ENCODE peak calls at places on chromosomes 2 and 18, in four cellular contexts. U is HCT116, V is SJSA1, P is RWPE1. G is an unnamed sample.

GRCh38 chr18:44681611-44682010 is 923 bp downstream of the SETBP1 start:
- DNase-seq in U (no peak), V (peak), P (no peak), G (no peak)

GRCh38 chr2:20671736-20672080 is 4.8 kb downstream of the GDF7 start:
- DNase-seq in U (no peak), V (no peak), P (no peak), G (no peak)

GRCh38 chr2:42971947-42972736 is 179.8 kb upstream of the HAAO start:
- DNase-seq in U (no peak), V (no peak), P (no peak), G (no peak)

GRCh38 chr2:147366281-147366680 is 478.5 kb upstream of the ACVR2A start:
- DNase-seq in U (no peak), V (no peak), P (no peak), G (no peak)

GRCh38 chr2:226760412-226761194 is 39.0 kb downstream of the IRS1 start:
- DNase-seq in U (peak), V (peak), P (peak), G (no peak)

GRCh38 chr2:240477916-240478315 is 42.5 kb downstream of the GPC1 start:
- DNase-seq in U (no peak), V (no peak), P (no peak), G (no peak)

GRCh38 chr2:188114014-188114413 is 177.7 kb upstream of the GULP1 start:
- DNase-seq in U (no peak), V (no peak), P (no peak), G (no peak)

GRCh38 chr2:15919716-15920444 is 20.5 kb upstream of the MYCN start:
- DNase-seq in U (no peak), V (no peak), P (no peak), G (no peak)

GRCh38 chr18:79547413-79548076 is 132.1 kb upstream of the CTDP1 start:
- DNase-seq in U (no peak), V (no peak), P (no peak), G (peak)

GRCh38 chr2:239693330-239693729 is 292.5 kb upstream of the HDAC4 start:
- DNase-seq in U (no peak), V (no peak), P (no peak), G (no peak)

DNA sequence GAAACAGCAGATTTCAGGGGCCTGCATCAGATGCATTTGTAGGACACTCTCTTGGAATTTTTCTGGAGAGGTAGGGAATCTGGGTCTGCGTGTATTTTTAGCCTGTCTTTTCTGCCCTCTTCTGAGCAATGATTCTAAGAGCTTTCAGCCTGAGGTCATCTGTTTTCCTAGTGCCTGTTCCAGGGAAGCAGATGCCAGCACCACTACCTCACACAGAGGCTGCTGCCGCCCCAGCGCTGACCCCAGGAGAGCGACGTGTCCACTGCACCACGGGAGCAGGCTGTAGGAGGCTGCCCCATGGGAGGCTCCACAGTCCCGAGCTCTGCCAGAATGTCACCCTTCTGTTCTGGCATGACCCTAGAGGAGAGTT is 316.5 kb downstream of the CYP26B1 start:
- DNase-seq in U (no peak), V (peak), P (no peak), G (no peak)
- H3K27ac ChIP-seq in U (no peak), V (peak), P (no peak), G (no peak)

DNA sequence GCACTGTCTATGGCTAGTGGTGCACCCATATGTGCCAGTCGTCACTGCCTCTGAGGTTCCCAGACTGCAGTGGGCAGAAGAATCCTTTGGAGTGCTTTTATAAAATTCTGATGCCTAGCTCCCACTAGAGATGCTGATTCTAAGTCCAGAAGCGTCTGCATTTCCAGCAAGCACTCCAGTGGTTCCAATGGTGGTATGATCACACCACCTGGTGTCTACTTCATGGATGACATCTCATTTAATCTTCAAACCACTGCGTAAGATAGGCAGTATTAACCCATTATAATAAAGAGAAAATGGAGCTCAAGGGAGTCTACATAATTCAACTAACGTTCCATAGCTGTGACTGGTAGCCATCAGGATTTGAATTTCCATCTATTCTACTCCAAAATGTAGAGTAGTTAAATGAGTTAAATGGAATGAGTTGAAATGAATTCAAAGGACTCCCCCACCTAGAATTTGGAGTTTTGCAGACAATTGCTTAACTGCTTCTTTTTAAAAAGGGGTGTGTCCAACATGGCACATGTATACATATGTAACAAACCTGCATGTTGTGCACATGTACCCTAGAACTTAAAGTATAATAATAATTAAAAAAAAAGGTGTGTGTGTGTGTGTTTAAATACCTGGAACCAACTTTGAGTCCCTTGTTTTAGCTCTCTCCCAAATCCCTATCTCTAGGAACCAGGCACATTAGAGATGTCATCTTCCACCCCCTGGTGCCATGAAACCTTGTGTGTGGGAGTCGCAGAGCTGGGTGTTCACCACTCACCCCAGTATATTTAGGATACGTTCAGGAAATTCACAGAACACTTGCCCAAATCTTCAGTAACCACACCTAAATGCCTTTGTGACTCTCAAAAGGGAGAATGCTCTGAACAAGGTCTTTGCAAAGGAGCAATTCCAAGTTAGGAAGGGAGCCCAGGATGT is 14.1 kb downstream of the LAMA3 start:
- DNase-seq in U (peak), V (peak), P (peak), G (no peak)
- H3K27ac ChIP-seq in U (no peak), V (no peak), P (no peak), G (no peak)

GRCh38 chr2:219472629-219473187 is 26.0 kb upstream of the GMPPA start:
- DNase-seq in U (no peak), V (no peak), P (no peak), G (no peak)
- H3K27ac ChIP-seq in U (no peak), V (no peak), P (no peak), G (no peak)

GRCh38 chr18:62394001-62394763 is 69.1 kb downstream of the TNFRSF11A start:
- DNase-seq in U (no peak), V (no peak), P (no peak), G (no peak)
- H3K27ac ChIP-seq in U (no peak), V (no peak), P (no peak), G (no peak)

DNA sequence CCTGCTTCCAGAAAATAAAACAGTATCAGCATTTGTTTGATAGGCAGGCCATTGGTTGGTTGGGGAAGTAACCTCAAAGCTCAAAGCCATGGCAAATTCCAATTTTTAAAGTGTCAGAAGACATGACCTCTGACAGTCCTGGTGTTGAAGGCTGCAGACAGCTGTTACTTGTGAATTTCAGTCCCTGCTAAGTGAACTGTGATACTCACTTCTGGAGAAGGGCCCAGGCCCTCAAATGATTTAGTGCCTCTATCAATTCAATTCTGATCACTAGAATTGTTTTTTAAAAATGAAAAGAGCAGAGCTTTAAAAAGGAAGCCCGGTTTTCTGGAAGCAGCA is 23.1 kb downstream of the MRPL44 start:
- DNase-seq in U (no peak), V (no peak), P (no peak), G (no peak)
- H3K27ac ChIP-seq in U (no peak), V (no peak), P (no peak), G (no peak)